ENCODE peak calls at places on chromosomes 13 and 19, in four cellular contexts. O is NCI-H2107, H is neural crest cell, I is GOT3. L is an unnamed sample.

GRCh38 chr19:49554701-49555181 is 25.6 kb downstream of the NOSIP start:
- DNase-seq in O (no peak), H (no peak), I (no peak), L (no peak)

GRCh38 chr13:112929778-112930055 is 39.3 kb upstream of the MCF2L start:
- DNase-seq in O (no peak), H (no peak), I (no peak), L (no peak)

GRCh38 chr13:71590654-71591148 is 276.3 kb downstream of the DACH1 start:
- DNase-seq in O (no peak), H (no peak), I (no peak), L (no peak)

GRCh38 chr13:99958402-99959126 is 13.0 kb downstream of the ZIC5 start:
- DNase-seq in O (no peak), H (no peak), I (no peak), L (no peak)

GRCh38 chr13:25371608-25372274 is at the start of gene ATP8A2:
- DNase-seq in O (no peak), H (peak; percentile 23), I (no peak), L (no peak)

GRCh38 chr19:45142728-45143115 is 18.1 kb downstream of the NKPD1 start:
- DNase-seq in O (no peak), H (no peak), I (no peak), L (no peak)

GRCh38 chr19:41351339-41352245 is 2.1 kb downstream of the TGFB1 start:
- DNase-seq in O (no peak), H (no peak), I (peak; percentile 62), L (no peak)

GRCh38 chr19:12769689-12770088 is 5.7 kb downstream of the HOOK2 start:
- DNase-seq in O (no peak), H (peak; percentile 42), I (no peak), L (no peak)

GRCh38 chr13:105442941-105443340 is 1092.5 kb downstream of the EFNB2 start:
- DNase-seq in O (no peak), H (no peak), I (no peak), L (peak; percentile 0)

GRCh38 chr13:108621421-108621820 is 8.0 kb upstream of the MYO16 start:
- DNase-seq in O (no peak), H (no peak), I (no peak), L (no peak)

GRCh38 chr13:27038323-27038722 is 133.3 kb downstream of the USP12 start:
- DNase-seq in O (no peak), H (no peak), I (no peak), L (no peak)

GRCh38 chr19:11268783-11269267 is 6.5 kb upstream of the DOCK6 start:
- DNase-seq in O (no peak), H (peak; percentile 28), I (no peak), L (no peak)

GRCh38 chr19:21474671-21475181 is 30.7 kb upstream of the ZNF429 start:
- DNase-seq in O (no peak), H (peak; percentile 75), I (no peak), L (peak; percentile 46)

GRCh38 chr13:42422681-42423080 is 150.7 kb downstream of the AKAP11 start:
- DNase-seq in O (no peak), H (no peak), I (no peak), L (no peak)

GRCh38 chr13:86840250-86841191 is 830.6 kb upstream of the SLITRK5 start:
- DNase-seq in O (no peak), H (no peak), I (no peak), L (no peak)

GRCh38 chr13:24671367-24672117 is 8.7 kb upstream of the ATP12A start:
- DNase-seq in O (no peak), H (peak; percentile 37), I (peak; percentile 38), L (no peak)

GRCh38 chr19:50994129-50994528 is 7.3 kb downstream of the KLK8 start:
- DNase-seq in O (no peak), H (no peak), I (no peak), L (no peak)

L was measured in Panc1.